ENCODE peak calls at places on chromosomes 5 and 9, in eight cellular contexts. Q is SK-N-SH, M is transverse colon, E is suprapubic skin, T is sigmoid colon, L is upper lobe of left lung, Z is HepG2, S is H1. D is an unnamed sample.

GRCh38 chr9:36346578-36346977 is 53.5 kb downstream of the RNF38 start:
- DNase-seq in Q (no peak), M (no peak), E (no peak), T (no peak), L (no peak), Z (no peak), S (no peak), D (no peak)

GRCh38 chr9:1294641-1295040 is 244.5 kb downstream of the DMRT2 start:
- DNase-seq in Q (no peak), M (no peak), E (no peak), T (no peak), L (no peak), Z (no peak), S (no peak), D (no peak)

GRCh38 chr9:81211741-81212140 is 477.6 kb downstream of the TLE1 start:
- DNase-seq in Q (no peak), M (no peak), E (no peak), T (no peak), L (no peak), Z (no peak), S (no peak), D (no peak)

GRCh38 chr9:131959887-131960286 is 119.8 kb downstream of the MED27 start:
- DNase-seq in Q (no peak), M (no peak), E (no peak), T (no peak), L (no peak), Z (no peak), S (no peak), D (no peak)

GRCh38 chr5:170393235-170393634 is 4.1 kb upstream of the KCNMB1 start:
- DNase-seq in Q (no peak), M (no peak), E (no peak), T (no peak), L (no peak), Z (no peak), S (no peak), D (no peak)

GRCh38 chr5:117954341-117954740 is 1034.0 kb downstream of the DTWD2 start:
- DNase-seq in Q (no peak), M (no peak), E (no peak), T (no peak), L (no peak), Z (no peak), S (no peak), D (no peak)

GRCh38 chr9:3674561-3674960 is 148.8 kb upstream of the RFX3 start:
- DNase-seq in Q (no peak), M (no peak), E (no peak), T (no peak), L (no peak), Z (no peak), S (no peak), D (no peak)

GRCh38 chr5:179606910-179607448 is 16.5 kb downstream of the HNRNPH1 start:
- DNase-seq in Q (no peak), M (no peak), E (peak; percentile 57), T (peak; percentile 63), L (no peak), Z (no peak), S (no peak), D (no peak)

GRCh38 chr5:60586307-60586901 is 113.6 kb downstream of the DEPDC1B start:
- DNase-seq in Q (peak; percentile 6), M (no peak), E (no peak), T (no peak), L (no peak), Z (peak; percentile 54), S (no peak), D (no peak)

GRCh38 chr5:98909363-98909762 is 19.4 kb downstream of the CHD1 start:
- DNase-seq in Q (no peak), M (no peak), E (no peak), T (no peak), L (no peak), Z (no peak), S (no peak), D (no peak)

GRCh38 chr5:63963926-63964325 is 1.7 kb upstream of the HTR1A start:
- DNase-seq in Q (no peak), M (no peak), E (no peak), T (no peak), L (no peak), Z (no peak), S (no peak), D (no peak)

GRCh38 chr9:93675336-93676150 is 99.2 kb downstream of the PHF2 start:
- DNase-seq in Q (peak; percentile 18), M (peak; percentile 5), E (peak; percentile 53), T (peak; percentile 65), L (no peak), Z (no peak), S (no peak), D (peak; percentile 22)

GRCh38 chr5:153515269-153515668 is 24.8 kb downstream of the GRIA1 start:
- DNase-seq in Q (no peak), M (no peak), E (no peak), T (no peak), L (no peak), Z (no peak), S (no peak), D (no peak)

GRCh38 chr9:72271617-72272478 is 93.2 kb downstream of the ZFAND5 start:
- DNase-seq in Q (peak; percentile 50), M (peak; percentile 47), E (no peak), T (no peak), L (no peak), Z (peak; percentile 46), S (no peak), D (peak; percentile 37)

GRCh38 chr5:75463726-75464125 is 47.7 kb downstream of the CERT1 start:
- DNase-seq in Q (no peak), M (no peak), E (no peak), T (no peak), L (no peak), Z (no peak), S (no peak), D (no peak)

GRCh38 chr5:172766287-172767104 is 4.5 kb downstream of the DUSP1 start:
- DNase-seq in Q (no peak), M (peak; percentile 65), E (peak; percentile 96), T (peak; percentile 96), L (no peak), Z (peak; percentile 86), S (no peak), D (peak; percentile 87)

GRCh38 chr9:79189511-79189924 is 382.2 kb upstream of the TLE4 start:
- DNase-seq in Q (peak; percentile 16), M (no peak), E (no peak), T (no peak), L (no peak), Z (no peak), S (no peak), D (no peak)

GRCh38 chr9:92850898-92851297 is 26.9 kb downstream of the ZNF484 start:
- DNase-seq in Q (no peak), M (no peak), E (no peak), T (no peak), L (no peak), Z (no peak), S (no peak), D (no peak)

DNA sequence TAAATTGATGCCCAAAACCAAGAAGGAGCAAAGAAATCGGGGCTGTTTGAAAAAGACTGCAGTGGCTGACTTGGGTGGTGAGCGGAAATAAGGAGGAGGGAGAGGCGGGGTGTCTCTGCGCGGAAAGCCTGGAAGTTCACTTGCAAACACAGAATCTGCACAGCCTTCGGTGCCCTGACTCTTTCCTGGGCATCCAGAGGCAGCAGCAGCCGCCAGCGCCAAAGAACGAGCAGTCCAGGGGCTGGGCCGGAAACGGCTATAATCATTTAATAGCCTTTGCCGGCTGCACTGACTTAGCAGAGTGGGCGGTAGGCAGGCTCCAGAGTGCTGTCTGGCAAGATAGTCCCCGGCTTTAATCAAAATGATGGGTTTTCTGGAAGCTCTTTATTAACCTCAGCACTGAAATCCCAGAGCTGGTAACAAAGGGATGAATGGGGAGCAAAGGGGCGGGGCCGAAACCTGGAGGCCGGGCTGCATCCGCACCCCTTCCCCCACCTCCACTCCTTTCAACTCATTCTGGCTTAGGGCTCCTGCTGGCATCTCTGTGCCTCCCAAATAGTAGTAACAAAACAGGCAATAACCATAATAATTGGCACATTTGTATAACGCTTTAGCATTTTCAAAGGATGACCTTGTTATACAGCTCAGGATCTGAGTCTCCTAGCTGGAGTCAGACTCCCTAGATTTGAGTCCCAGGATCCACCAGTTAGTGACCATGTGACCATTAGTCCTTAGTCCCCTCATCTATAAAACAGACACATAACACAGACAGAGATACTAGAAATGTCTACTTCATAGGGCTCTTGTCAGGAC is 35.8 kb downstream of the PCDHAC2 start:
- DNase-seq in Q (peak; percentile 77), M (peak; percentile 8), E (no peak), T (no peak), L (peak; percentile 46), Z (no peak), S (peak; percentile 85), D (peak; percentile 27)
- H3K4me3 ChIP-seq in Q (peak overlapping the region; percentile 47), M (no peak overlapping the region), E (peak overlapping the region; percentile 24), T (no peak overlapping the region), L (peak overlapping the region; percentile 39), Z (no peak overlapping the region), S (peak overlapping the region; percentile 35), D (peak overlapping the region; percentile 30)

GRCh38 chr5:102759700-102760099 is 4.6 kb downstream of the PAM start:
- DNase-seq in Q (no peak), M (no peak), E (no peak), T (no peak), L (no peak), Z (no peak), S (no peak), D (no peak)
- TF ChIP-seq POLR2AphosphoS5 in Q (no peak), M (no peak), E (no peak), T (no peak), L (no peak), Z (no peak), S (no peak), D (no peak)

DNA sequence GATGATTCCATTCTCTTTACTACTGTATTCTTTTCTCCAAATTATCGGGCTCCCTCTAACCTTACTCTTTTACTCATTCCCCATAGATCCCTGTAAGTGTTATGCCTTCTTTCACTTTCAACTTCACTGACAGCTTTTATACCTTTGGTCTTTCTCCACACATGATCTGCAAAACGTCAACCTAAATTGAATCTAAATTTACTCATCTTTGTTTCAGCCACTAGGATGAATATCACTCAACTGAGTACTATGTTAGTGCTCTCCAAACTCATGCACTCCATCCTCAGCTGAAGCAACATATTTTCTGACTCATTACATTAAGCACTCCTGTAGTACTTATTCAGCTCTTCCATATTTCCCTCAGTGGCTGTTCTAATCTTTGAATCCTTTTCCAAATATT is 133.4 kb downstream of the ADAMTS19 start:
- DNase-seq in Q (no peak), M (no peak), E (no peak), T (no peak), L (no peak), Z (no peak), S (no peak), D (no peak)
- TF ChIP-seq EP300 in Q (no peak), M (no peak), E (no peak), T (no peak), L (no peak), Z (no peak), S (no peak), D (no peak)

GRCh38 chr9:6655036-6655435 is 9.5 kb upstream of the GLDC start:
- DNase-seq in Q (no peak), M (no peak), E (no peak), T (no peak), L (no peak), Z (no peak), S (no peak), D (no peak)
- H3K4me3 ChIP-seq in Q (no peak overlapping the region), M (no peak overlapping the region), E (no peak overlapping the region), T (no peak overlapping the region), L (no peak overlapping the region), Z (no peak overlapping the region), S (no peak overlapping the region), D (no peak overlapping the region)

GRCh38 chr5:177390363-177391300 is 6.4 kb downstream of the SLC34A1 start:
- DNase-seq in Q (peak; percentile 95), M (peak; percentile 91), E (peak; percentile 89), T (peak; percentile 89), L (no peak), Z (peak; percentile 79), S (peak; percentile 89), D (peak; percentile 89)
- TF ChIP-seq POLR2AphosphoS5 in Q (no peak), M (no peak), E (no peak), T (no peak), L (peak; percentile 22), Z (no peak), S (no peak), D (no peak)

D was measured in stomach.